ENCODE peak calls at places on chromosomes 16 and 17, in four cellular contexts. G is tibial artery, J is heart left ventricle, O is breast epithelium. L is an unnamed sample.

GRCh38 chr16:84774810-84775209 is 45.0 kb upstream of the CRISPLD2 start:
- DNase-seq in G (no peak), J (no peak), O (no peak), L (no peak)

GRCh38 chr16:87086575-87086974 is 230.6 kb downstream of the C16orf95 start:
- DNase-seq in G (no peak), J (no peak), O (no peak), L (no peak)

GRCh38 chr17:46842835-46843234 is 8.5 kb upstream of the WNT9B start:
- DNase-seq in G (no peak), J (no peak), O (no peak), L (no peak)

GRCh38 chr17:8838551-8839095 is 28.9 kb downstream of the PIK3R6 start:
- DNase-seq in G (peak; percentile 37), J (no peak), O (no peak), L (no peak)

GRCh38 chr17:2990396-2990795 is 73.0 kb downstream of the OR1D5 start:
- DNase-seq in G (no peak), J (no peak), O (no peak), L (no peak)

GRCh38 chr17:56793947-56794346 is 39.8 kb downstream of the C17orf67 start:
- DNase-seq in G (no peak), J (no peak), O (no peak), L (no peak)

GRCh38 chr16:62661435-62661834 is 625.2 kb upstream of the CDH8 start:
- DNase-seq in G (no peak), J (no peak), O (no peak), L (no peak)

GRCh38 chr17:16444258-16444886 is 29.0 kb downstream of the TRPV2 start:
- DNase-seq in G (no peak), J (no peak), O (no peak), L (no peak)

GRCh38 chr16:19601083-19601976 is 45.8 kb downstream of the VPS35L start:
- DNase-seq in G (no peak), J (no peak), O (no peak), L (no peak)

GRCh38 chr17:1201132-1201702 is 21.4 kb upstream of the ABR start:
- DNase-seq in G (no peak), J (no peak), O (no peak), L (no peak)

GRCh38 chr17:48102700-48103378 is 1.6 kb upstream of the CBX1 start:
- DNase-seq in G (no peak), J (peak; percentile 52), O (no peak), L (no peak)

GRCh38 chr16:4328580-4329353 is 12.9 kb downstream of the GLIS2 start:
- DNase-seq in G (peak; percentile 71), J (peak; percentile 65), O (no peak), L (no peak)
- H3K4me3 ChIP-seq in G (peak overlapping the region; percentile 58), J (peak overlapping the region; percentile 64), O (no peak overlapping the region), L (no peak overlapping the region)

GRCh38 chr17:76969598-76970172 is 101.5 kb downstream of the MGAT5B start:
- DNase-seq in G (no peak), J (no peak), O (no peak), L (no peak)
- H3K4me3 ChIP-seq in G (no peak overlapping the region), J (peak overlapping the region; percentile 26), O (no peak overlapping the region), L (no peak overlapping the region)

DNA sequence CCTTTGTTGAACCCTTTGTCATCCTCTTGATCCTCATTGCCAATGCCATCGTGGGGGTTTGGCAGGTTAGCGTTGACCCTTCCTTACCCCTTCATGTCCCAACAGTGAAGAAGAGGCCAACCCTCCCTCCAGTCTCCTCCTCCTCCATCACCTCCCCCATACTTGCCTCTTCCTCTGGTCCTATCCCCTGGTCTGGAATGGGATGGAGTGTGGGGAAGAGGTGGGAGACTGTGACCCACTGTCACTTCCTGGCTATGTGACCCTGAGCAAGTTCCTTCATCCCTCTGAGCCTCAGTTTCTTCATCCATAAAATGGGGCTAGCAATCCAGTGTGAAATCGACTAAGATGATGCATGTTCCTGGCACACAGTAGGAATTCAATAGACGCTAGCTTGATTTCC is 2.7 kb downstream of the ATP2A1 start:
- DNase-seq in G (no peak), J (no peak), O (no peak), L (no peak)
- H3K4me3 ChIP-seq in G (no peak overlapping the region), J (no peak overlapping the region), O (no peak overlapping the region), L (no peak overlapping the region)

DNA sequence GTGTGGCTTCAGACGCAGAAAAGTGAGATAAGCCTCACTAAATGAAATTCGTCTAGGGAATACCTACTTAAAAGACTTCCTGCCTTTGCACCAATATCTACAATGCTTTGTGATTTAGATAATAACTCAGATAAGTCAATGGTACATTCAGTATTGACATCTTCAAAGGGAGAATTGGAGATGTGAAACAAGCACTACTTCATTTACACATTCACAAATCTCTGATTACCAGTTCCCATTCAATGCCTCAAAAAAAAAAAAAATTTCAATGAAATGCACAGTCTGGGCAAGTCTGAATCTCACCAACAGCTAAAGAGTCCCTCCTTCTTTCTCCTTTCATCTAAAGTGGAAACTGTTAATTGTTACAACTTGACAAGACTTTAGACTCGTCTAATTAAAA is 3.7 kb downstream of the PHF12 start:
- DNase-seq in G (no peak), J (no peak), O (no peak), L (no peak)
- H3K4me3 ChIP-seq in G (peak overlapping the region; percentile 67), J (no peak overlapping the region), O (no peak overlapping the region), L (no peak overlapping the region)

GRCh38 chr17:64781394-64781793 is 119.3 kb upstream of the SMURF2 start:
- DNase-seq in G (peak; percentile 79), J (peak; percentile 81), O (peak; percentile 73), L (peak; percentile 40)

GRCh38 chr17:64781810-64782555 is 119.9 kb upstream of the SMURF2 start:
- DNase-seq in G (peak; percentile 65), J (no peak), O (no peak), L (no peak)

GRCh38 chr17:64779344-64780095 is 117.4 kb upstream of the SMURF2 start:
- DNase-seq in G (peak; percentile 68), J (no peak), O (no peak), L (no peak)

GRCh38 chr17:64780096-64781012 is 118.2 kb upstream of the SMURF2 start:
- DNase-seq in G (peak; percentile 73), J (peak; percentile 54), O (peak; percentile 84), L (peak; percentile 74)

GRCh38 chr17:64781013-64781392 is 118.9 kb upstream of the SMURF2 start:
- DNase-seq in G (peak; percentile 64), J (no peak), O (no peak), L (no peak)
- H3K4me3 ChIP-seq in G (peak overlapping the region; percentile 51), J (peak overlapping the region; percentile 62), O (peak overlapping the region; percentile 47), L (peak overlapping the region; percentile 37)